ENCODE peak calls at places on chromosomes 1 and 21, in four cellular contexts. One of them, this sample, is unnamed.

GRCh38 chr1:41775961-41776585 is 142.6 kb downstream of the HIVEP3 start:
- DNase-seq in ovary: no peak
- DNase-seq in RWPE1: no peak
- DNase-seq in astrocyte: no peak
- DNase-seq in this sample: no peak

GRCh38 chr1:45340816-45341215 is 576 bp upstream of the MUTYH start:
- DNase-seq in ovary: no peak
- DNase-seq in RWPE1: no peak
- DNase-seq in astrocyte: no peak
- DNase-seq in this sample: no peak

GRCh38 chr1:50438945-50439344 is 15.7 kb upstream of the DMRTA2 start:
- DNase-seq in ovary: no peak
- DNase-seq in RWPE1: no peak
- DNase-seq in astrocyte: no peak
- DNase-seq in this sample: no peak

GRCh38 chr1:118877668-118878067 is 110.5 kb downstream of the TBX15 start:
- DNase-seq in ovary: no peak
- DNase-seq in RWPE1: no peak
- DNase-seq in astrocyte: no peak
- DNase-seq in this sample: no peak

GRCh38 chr1:51853360-51853759 is 25.2 kb downstream of the NRDC start:
- DNase-seq in ovary: no peak
- DNase-seq in RWPE1: no peak
- DNase-seq in astrocyte: no peak
- DNase-seq in this sample: no peak

GRCh38 chr1:218459878-218460277 is 114.7 kb downstream of the TGFB2 start:
- DNase-seq in ovary: no peak
- DNase-seq in RWPE1: peak
- DNase-seq in astrocyte: peak
- DNase-seq in this sample: peak

GRCh38 chr1:31598980-31599379 is 18.5 kb upstream of the HCRTR1 start:
- DNase-seq in ovary: no peak
- DNase-seq in RWPE1: no peak
- DNase-seq in astrocyte: no peak
- DNase-seq in this sample: no peak

GRCh38 chr1:168227620-168228019 is 1.8 kb downstream of the SFT2D2 start:
- DNase-seq in ovary: no peak
- DNase-seq in RWPE1: peak
- DNase-seq in astrocyte: peak
- DNase-seq in this sample: no peak

GRCh38 chr1:153375511-153375910 is at the start of gene S100A12:
- DNase-seq in ovary: no peak
- DNase-seq in RWPE1: peak
- DNase-seq in astrocyte: peak
- DNase-seq in this sample: peak

GRCh38 chr1:42922687-42923366 is 35.8 kb downstream of the SLC2A1 start:
- DNase-seq in ovary: no peak
- DNase-seq in RWPE1: peak
- DNase-seq in astrocyte: peak
- DNase-seq in this sample: peak

GRCh38 chr1:234746798-234747196 is 136.8 kb upstream of the IRF2BP2 start:
- DNase-seq in ovary: no peak
- DNase-seq in RWPE1: peak
- DNase-seq in astrocyte: no peak
- DNase-seq in this sample: peak

GRCh38 chr1:1215266-1215676 is 1.3 kb upstream of the TNFRSF4 start:
- DNase-seq in ovary: no peak
- DNase-seq in RWPE1: no peak
- DNase-seq in astrocyte: no peak
- DNase-seq in this sample: no peak

GRCh38 chr1:174967845-174968705 is 31.7 kb upstream of the CACYBP start:
- DNase-seq in ovary: no peak
- DNase-seq in RWPE1: no peak
- DNase-seq in astrocyte: no peak
- DNase-seq in this sample: no peak
- TF ChIP-seq CTCF in ovary: no peak
- TF ChIP-seq CTCF in RWPE1: no peak
- TF ChIP-seq CTCF in astrocyte: no peak
- TF ChIP-seq CTCF in this sample: no peak

DNA sequence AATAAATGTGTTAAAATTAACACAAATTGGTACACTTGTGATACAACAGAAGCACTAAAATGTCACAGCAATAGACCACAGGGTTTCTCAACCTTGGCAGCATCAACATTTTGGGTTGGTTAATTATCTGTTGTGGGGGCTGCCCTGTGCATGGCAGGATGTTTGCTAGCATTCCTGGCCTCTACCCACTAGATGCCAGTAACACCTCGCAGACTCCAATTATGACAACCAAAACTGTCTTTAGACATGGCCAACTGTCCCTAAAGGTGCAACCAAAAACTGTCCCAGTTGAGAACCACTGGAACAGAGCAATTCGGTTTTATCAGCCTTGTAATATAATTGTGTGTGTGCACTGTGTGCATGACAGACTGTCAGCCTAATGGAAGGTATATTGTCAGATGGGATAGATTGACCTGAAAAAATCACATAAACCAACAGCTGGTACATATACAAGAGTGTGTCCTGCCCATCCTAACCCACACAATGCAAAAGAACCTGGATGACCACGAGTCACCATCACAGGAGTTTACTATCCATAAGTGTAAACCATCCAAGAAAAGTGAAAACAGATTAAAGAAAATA is 13.5 kb upstream of the ERG start:
- DNase-seq in ovary: no peak
- DNase-seq in RWPE1: no peak
- DNase-seq in astrocyte: no peak
- DNase-seq in this sample: no peak
- TF ChIP-seq CTCF in ovary: no peak
- TF ChIP-seq CTCF in RWPE1: no peak
- TF ChIP-seq CTCF in astrocyte: no peak
- TF ChIP-seq CTCF in this sample: no peak

GRCh38 chr1:77829851-77830250 is 50.4 kb downstream of the MIGA1 start:
- DNase-seq in ovary: no peak
- DNase-seq in RWPE1: no peak
- DNase-seq in astrocyte: no peak
- DNase-seq in this sample: no peak

GRCh38 chr1:77828098-77828497 is 48.6 kb downstream of the MIGA1 start:
- DNase-seq in ovary: no peak
- DNase-seq in RWPE1: no peak
- DNase-seq in astrocyte: no peak
- DNase-seq in this sample: no peak

GRCh38 chr1:77824083-77824482 is 44.6 kb downstream of the MIGA1 start:
- DNase-seq in ovary: no peak
- DNase-seq in RWPE1: no peak
- DNase-seq in astrocyte: peak
- DNase-seq in this sample: peak

GRCh38 chr1:77824694-77825355 is 45.4 kb downstream of the MIGA1 start:
- DNase-seq in ovary: no peak
- DNase-seq in RWPE1: no peak
- DNase-seq in astrocyte: no peak
- DNase-seq in this sample: no peak

GRCh38 chr1:77825356-77825709 is 45.9 kb downstream of the MIGA1 start:
- DNase-seq in ovary: no peak
- DNase-seq in RWPE1: peak
- DNase-seq in astrocyte: peak
- DNase-seq in this sample: peak
- TF ChIP-seq CTCF in ovary: no peak
- TF ChIP-seq CTCF in RWPE1: peak
- TF ChIP-seq CTCF in astrocyte: peak
- TF ChIP-seq CTCF in this sample: no peak

GRCh38 chr1:113830039-113830438 is 17.8 kb upstream of the RSBN1 start:
- DNase-seq in ovary: no peak
- DNase-seq in RWPE1: no peak
- DNase-seq in astrocyte: peak
- DNase-seq in this sample: no peak

GRCh38 chr1:113834716-113835115 is 22.4 kb upstream of the RSBN1 start:
- DNase-seq in ovary: no peak
- DNase-seq in RWPE1: no peak
- DNase-seq in astrocyte: no peak
- DNase-seq in this sample: no peak

GRCh38 chr1:113836534-113836933 is 24.3 kb upstream of the RSBN1 start:
- DNase-seq in ovary: no peak
- DNase-seq in RWPE1: no peak
- DNase-seq in astrocyte: no peak
- DNase-seq in this sample: no peak

GRCh38 chr1:113835686-113836290 is 23.5 kb upstream of the RSBN1 start:
- DNase-seq in ovary: no peak
- DNase-seq in RWPE1: peak
- DNase-seq in astrocyte: peak
- DNase-seq in this sample: peak
- TF ChIP-seq CTCF in ovary: peak
- TF ChIP-seq CTCF in RWPE1: peak
- TF ChIP-seq CTCF in astrocyte: peak
- TF ChIP-seq CTCF in this sample: no peak

GRCh38 chr1:172781513-172782140 is 122.7 kb downstream of the FASLG start:
- DNase-seq in ovary: no peak
- DNase-seq in RWPE1: no peak
- DNase-seq in astrocyte: no peak
- DNase-seq in this sample: peak

GRCh38 chr1:172779501-172779900 is 120.6 kb downstream of the FASLG start:
- DNase-seq in ovary: no peak
- DNase-seq in RWPE1: no peak
- DNase-seq in astrocyte: no peak
- DNase-seq in this sample: no peak

GRCh38 chr1:172777767-172778166 is 118.9 kb downstream of the FASLG start:
- DNase-seq in ovary: no peak
- DNase-seq in RWPE1: no peak
- DNase-seq in astrocyte: no peak
- DNase-seq in this sample: no peak

GRCh38 chr1:172775598-172776570 is 117.0 kb downstream of the FASLG start:
- DNase-seq in ovary: no peak
- DNase-seq in RWPE1: peak
- DNase-seq in astrocyte: no peak
- DNase-seq in this sample: no peak

DNA sequence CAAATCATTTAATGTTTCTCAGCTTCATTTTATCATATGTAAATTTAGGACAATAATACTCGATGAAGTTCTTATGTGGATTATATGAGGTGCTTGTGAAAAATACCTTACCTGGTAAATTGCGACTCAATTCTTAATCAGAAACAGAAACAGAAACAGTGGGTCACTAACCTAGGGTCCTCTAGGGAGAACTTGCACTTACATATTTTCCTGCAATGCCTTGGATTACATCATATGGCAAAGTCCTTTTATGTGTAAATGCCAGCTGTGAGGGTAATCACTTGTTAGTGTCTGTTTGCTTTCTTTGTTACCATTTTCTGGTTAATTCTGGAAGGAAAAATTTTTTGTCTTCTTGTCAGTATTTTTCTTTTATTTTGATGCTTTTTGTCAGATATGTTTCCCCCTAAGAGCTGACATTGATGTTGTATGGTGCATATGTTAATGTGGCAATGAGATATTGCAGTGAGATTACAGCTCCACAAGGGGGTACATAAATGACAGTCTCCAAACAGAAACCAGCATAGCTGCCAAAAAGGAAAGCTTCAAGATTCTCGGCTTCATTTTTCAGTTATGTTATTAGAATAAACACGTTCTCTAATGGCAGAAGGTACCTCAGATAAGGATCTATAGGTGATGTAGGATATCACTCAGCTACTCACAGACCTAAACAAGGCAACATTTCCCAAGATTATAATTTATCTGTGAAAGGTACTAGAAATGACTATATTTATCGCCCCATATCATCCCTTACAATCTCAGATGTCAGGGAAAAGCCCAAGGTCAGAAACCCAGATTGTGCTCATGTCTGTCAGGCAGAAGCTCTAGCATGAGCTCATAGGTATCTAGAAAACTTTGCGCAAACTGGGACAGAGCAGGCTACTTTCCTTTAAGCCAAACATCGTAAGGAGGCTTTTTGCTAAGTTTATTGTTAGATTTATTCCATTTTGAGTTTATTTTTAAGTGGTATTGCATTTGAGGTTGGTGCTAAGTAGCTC is 119.9 kb downstream of the FASLG start:
- DNase-seq in ovary: no peak
- DNase-seq in RWPE1: no peak
- DNase-seq in astrocyte: no peak
- DNase-seq in this sample: no peak
- TF ChIP-seq CTCF in ovary: no peak
- TF ChIP-seq CTCF in RWPE1: no peak
- TF ChIP-seq CTCF in astrocyte: no peak
- TF ChIP-seq CTCF in this sample: no peak

GRCh38 chr21:29376556-29376955 is 77.8 kb downstream of the BACH1 start:
- DNase-seq in ovary: peak
- DNase-seq in RWPE1: no peak
- DNase-seq in astrocyte: no peak
- DNase-seq in this sample: no peak
- TF ChIP-seq CTCF in ovary: no peak
- TF ChIP-seq CTCF in RWPE1: no peak
- TF ChIP-seq CTCF in astrocyte: peak
- TF ChIP-seq CTCF in this sample: peak

DNA sequence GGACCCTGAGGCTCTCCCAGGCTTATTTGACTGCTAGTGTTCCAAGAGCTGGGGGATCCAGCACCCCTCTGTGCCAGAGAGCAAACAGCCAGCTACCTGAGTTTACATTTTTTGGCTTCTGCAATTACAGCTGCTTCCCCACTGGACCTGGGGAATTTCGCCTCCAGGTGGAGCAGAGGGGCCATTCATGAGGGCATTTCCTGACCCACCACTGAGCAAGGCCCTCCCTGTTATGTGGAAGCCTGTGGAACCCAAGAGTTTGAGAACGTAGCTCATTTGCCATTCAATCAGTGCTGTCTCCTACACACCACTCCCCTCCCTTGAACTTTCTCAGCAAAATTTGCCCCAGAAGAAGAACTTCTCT is 42.7 kb upstream of the TMEM51 start:
- DNase-seq in ovary: no peak
- DNase-seq in RWPE1: no peak
- DNase-seq in astrocyte: no peak
- DNase-seq in this sample: no peak
- TF ChIP-seq CTCF in ovary: no peak
- TF ChIP-seq CTCF in RWPE1: no peak
- TF ChIP-seq CTCF in astrocyte: no peak
- TF ChIP-seq CTCF in this sample: no peak

GRCh38 chr1:112536561-112536960 is 27.8 kb downstream of the WNT2B start:
- DNase-seq in ovary: no peak
- DNase-seq in RWPE1: no peak
- DNase-seq in astrocyte: peak
- DNase-seq in this sample: peak
- TF ChIP-seq CTCF in ovary: no peak
- TF ChIP-seq CTCF in RWPE1: no peak
- TF ChIP-seq CTCF in astrocyte: no peak
- TF ChIP-seq CTCF in this sample: no peak

GRCh38 chr1:171081220-171081993 is 9.3 kb upstream of the FMO3 start:
- DNase-seq in ovary: no peak
- DNase-seq in RWPE1: peak
- DNase-seq in astrocyte: peak
- DNase-seq in this sample: peak
- TF ChIP-seq CTCF in ovary: no peak
- TF ChIP-seq CTCF in RWPE1: peak
- TF ChIP-seq CTCF in astrocyte: peak
- TF ChIP-seq CTCF in this sample: peak